ENCODE peak calls at places on chromosomes 11 and 22, in ten cellular contexts. B is H9, E is psoas muscle, U is tibial artery, D is dorsolateral prefrontal cortex, W is foreskin keratinocyte, N is choroid plexus epithelial cell, P is right atrium auricular region, V is sigmoid colon, T is natural killer cell. Z is an unnamed sample.

GRCh38 chr11:3189886-3190583 is 24.9 kb upstream of the OSBPL5 start:
- DNase-seq in B (no peak), E (peak), U (no peak), D (no peak), W (no peak), N (no peak), P (no peak), V (peak), T (no peak), Z (no peak)

GRCh38 chr11:17385926-17386325 is 2.5 kb downstream of the KCNJ11 start:
- DNase-seq in B (no peak), E (no peak), U (no peak), D (no peak), W (no peak), N (no peak), P (no peak), V (no peak), T (no peak), Z (no peak)

GRCh38 chr11:83063073-83063754 is 8.5 kb downstream of the RAB30 start:
- DNase-seq in B (no peak), E (no peak), U (no peak), D (no peak), W (peak), N (peak), P (no peak), V (no peak), T (no peak), Z (no peak)

GRCh38 chr11:117819096-117820040 is 5.2 kb downstream of the FXYD2 start:
- DNase-seq in B (peak), E (peak), U (peak), D (no peak), W (peak), N (peak), P (peak), V (peak), T (no peak), Z (no peak)

GRCh38 chr11:66007201-66007634 is 4.6 kb upstream of the CST6 start:
- DNase-seq in B (no peak), E (no peak), U (no peak), D (no peak), W (no peak), N (no peak), P (no peak), V (no peak), T (no peak), Z (no peak)

GRCh38 chr22:17079572-17079971 is 5.2 kb upstream of the IL17RA start:
- DNase-seq in B (no peak), E (no peak), U (no peak), D (no peak), W (no peak), N (peak), P (no peak), V (no peak), T (no peak), Z (no peak)

GRCh38 chr22:36010913-36011312 is 17.7 kb downstream of the RBFOX2 start:
- DNase-seq in B (no peak), E (no peak), U (no peak), D (no peak), W (peak), N (peak), P (no peak), V (no peak), T (no peak), Z (no peak)

GRCh38 chr22:48888466-48889208 is 939.0 kb downstream of the BRD1 start:
- DNase-seq in B (no peak), E (peak), U (peak), D (peak), W (no peak), N (no peak), P (no peak), V (peak), T (no peak), Z (peak)

GRCh38 chr11:85718991-85719807 is 33.2 kb upstream of the CCDC89 start:
- DNase-seq in B (peak), E (peak), U (peak), D (peak), W (peak), N (peak), P (peak), V (peak), T (no peak), Z (no peak)

GRCh38 chr11:14582835-14583234 is 60.8 kb upstream of the PDE3B start:
- DNase-seq in B (no peak), E (no peak), U (no peak), D (no peak), W (no peak), N (peak), P (peak), V (no peak), T (no peak), Z (no peak)

GRCh38 chr11:128936546-128937275 is 6.0 kb downstream of the TP53AIP1 start:
- DNase-seq in B (peak), E (no peak), U (no peak), D (no peak), W (peak), N (no peak), P (no peak), V (no peak), T (no peak), Z (no peak)

GRCh38 chr11:35549787-35550186 is 24.4 kb upstream of the PAMR1 start:
- DNase-seq in B (no peak), E (no peak), U (no peak), D (no peak), W (peak), N (peak), P (no peak), V (no peak), T (no peak), Z (no peak)

GRCh38 chr11:46235777-46236688 is 41.4 kb upstream of the CREB3L1 start:
- DNase-seq in B (no peak), E (no peak), U (no peak), D (no peak), W (no peak), N (peak), P (no peak), V (no peak), T (no peak), Z (no peak)

GRCh38 chr22:41285441-41285819 is 557 bp downstream of the RANGAP1 start:
- DNase-seq in B (peak), E (peak), U (peak), D (peak), W (peak), N (peak), P (peak), V (peak), T (peak), Z (no peak)

GRCh38 chr22:26585104-26585790 is 4.7 kb downstream of the TPST2 start:
- DNase-seq in B (no peak), E (peak), U (peak), D (no peak), W (peak), N (peak), P (peak), V (peak), T (no peak), Z (no peak)

GRCh38 chr11:130371004-130371590 is 56.4 kb upstream of the ZBTB44 start:
- DNase-seq in B (no peak), E (no peak), U (no peak), D (no peak), W (no peak), N (peak), P (no peak), V (no peak), T (no peak), Z (peak)

GRCh38 chr11:130408401-130408890 is 20.0 kb downstream of the ADAMTS8 start:
- DNase-seq in B (no peak), E (peak), U (no peak), D (no peak), W (no peak), N (no peak), P (no peak), V (no peak), T (no peak), Z (no peak)

GRCh38 chr22:31595271-31595670 is 66.7 kb downstream of the PISD start:
- DNase-seq in B (no peak), E (no peak), U (no peak), D (no peak), W (no peak), N (no peak), P (no peak), V (no peak), T (no peak), Z (no peak)

GRCh38 chr22:50696251-50696798 is 23.7 kb downstream of the SHANK3 start:
- DNase-seq in B (no peak), E (no peak), U (no peak), D (peak), W (peak), N (no peak), P (no peak), V (peak), T (no peak), Z (no peak)

GRCh38 chr11:118690553-118691304 is 11.3 kb upstream of the TREH start:
- DNase-seq in B (no peak), E (no peak), U (no peak), D (no peak), W (no peak), N (no peak), P (no peak), V (no peak), T (no peak), Z (no peak)

GRCh38 chr11:60987577-60988277 is 16.2 kb downstream of the CD6 start:
- DNase-seq in B (no peak), E (no peak), U (no peak), D (no peak), W (no peak), N (no peak), P (no peak), V (no peak), T (no peak), Z (no peak)

GRCh38 chr11:126809514-126810289 is 190.9 kb downstream of the KIRREL3 start:
- DNase-seq in B (no peak), E (no peak), U (no peak), D (no peak), W (no peak), N (no peak), P (no peak), V (no peak), T (no peak), Z (no peak)

GRCh38 chr22:25358421-25359170 is 139.2 kb downstream of the CRYBB2 start:
- DNase-seq in B (no peak), E (no peak), U (no peak), D (peak), W (no peak), N (no peak), P (no peak), V (peak), T (no peak), Z (no peak)

GRCh38 chr11:127564803-127565202 is 564.2 kb upstream of the KIRREL3 start:
- DNase-seq in B (no peak), E (no peak), U (no peak), D (no peak), W (peak), N (no peak), P (no peak), V (no peak), T (no peak), Z (no peak)

GRCh38 chr11:115964091-115964490 is 459.9 kb upstream of the CADM1 start:
- DNase-seq in B (no peak), E (no peak), U (no peak), D (no peak), W (no peak), N (no peak), P (no peak), V (no peak), T (no peak), Z (no peak)

GRCh38 chr11:66727282-66727882 is 1.6 kb downstream of the SPTBN2 start:
- DNase-seq in B (peak), E (peak), U (no peak), D (peak), W (no peak), N (peak), P (no peak), V (peak), T (peak), Z (no peak)

GRCh38 chr11:118046051-118046963 is 30.6 kb upstream of the TMPRSS4 start:
- DNase-seq in B (no peak), E (no peak), U (no peak), D (no peak), W (peak), N (no peak), P (no peak), V (no peak), T (no peak), Z (no peak)

GRCh38 chr11:102545701-102546100 is 15.2 kb upstream of the MMP7 start:
- DNase-seq in B (no peak), E (no peak), U (no peak), D (no peak), W (no peak), N (no peak), P (no peak), V (no peak), T (no peak), Z (no peak)

GRCh38 chr11:86726118-86726748 is 53.8 kb upstream of the ME3 start:
- DNase-seq in B (no peak), E (no peak), U (no peak), D (no peak), W (peak), N (peak), P (no peak), V (no peak), T (no peak), Z (no peak)

GRCh38 chr11:71139516-71140205 is 112.7 kb downstream of the SHANK2 start:
- DNase-seq in B (no peak), E (no peak), U (peak), D (peak), W (no peak), N (no peak), P (no peak), V (peak), T (no peak), Z (no peak)

GRCh38 chr11:64007160-64007628 is 21.0 kb downstream of the OTUB1 start:
- DNase-seq in B (peak), E (no peak), U (peak), D (no peak), W (no peak), N (no peak), P (peak), V (no peak), T (no peak), Z (no peak)

GRCh38 chr11:61880050-61880449 is 11.3 kb downstream of the FADS3 start:
- DNase-seq in B (no peak), E (no peak), U (no peak), D (no peak), W (no peak), N (no peak), P (no peak), V (no peak), T (no peak), Z (no peak)

GRCh38 chr11:59551651-59552521 is 40.5 kb downstream of the OR4D9 start:
- DNase-seq in B (peak), E (no peak), U (peak), D (no peak), W (peak), N (peak), P (no peak), V (peak), T (no peak), Z (no peak)

GRCh38 chr11:57424137-57424801 is 2.7 kb downstream of the SLC43A3 start:
- DNase-seq in B (no peak), E (no peak), U (no peak), D (no peak), W (no peak), N (no peak), P (no peak), V (no peak), T (no peak), Z (no peak)

GRCh38 chr22:32695451-32695891 is 106.0 kb upstream of the TIMP3 start:
- DNase-seq in B (no peak), E (no peak), U (no peak), D (no peak), W (peak), N (peak), P (no peak), V (no peak), T (no peak), Z (no peak)

GRCh38 chr11:111513240-111513605 is 1.0 kb upstream of the BTG4 start:
- DNase-seq in B (no peak), E (no peak), U (no peak), D (no peak), W (peak), N (no peak), P (no peak), V (no peak), T (no peak), Z (no peak)

GRCh38 chr11:12761029-12761428 is 86.8 kb downstream of the TEAD1 start:
- DNase-seq in B (no peak), E (no peak), U (no peak), D (no peak), W (peak), N (peak), P (no peak), V (no peak), T (no peak), Z (no peak)
- TF ChIP-seq CTCF in B (peak), E (peak), U (no peak), D (no peak), W (peak), N (peak), P (peak), V (no peak), T (no peak), Z (peak)

GRCh38 chr11:45237666-45238348 is 48.3 kb downstream of the SYT13 start:
- DNase-seq in B (no peak), E (no peak), U (no peak), D (no peak), W (no peak), N (no peak), P (no peak), V (peak), T (no peak), Z (no peak)

GRCh38 chr11:45232341-45233080 is 53.6 kb downstream of the SYT13 start:
- DNase-seq in B (no peak), E (no peak), U (peak), D (no peak), W (no peak), N (no peak), P (no peak), V (peak), T (no peak), Z (no peak)

GRCh38 chr11:45233121-45233803 is 52.9 kb downstream of the SYT13 start:
- DNase-seq in B (peak), E (peak), U (peak), D (peak), W (peak), N (peak), P (peak), V (peak), T (peak), Z (no peak)

GRCh38 chr11:45234306-45235006 is 51.7 kb downstream of the SYT13 start:
- DNase-seq in B (no peak), E (no peak), U (peak), D (no peak), W (no peak), N (no peak), P (no peak), V (peak), T (no peak), Z (no peak)

DNA sequence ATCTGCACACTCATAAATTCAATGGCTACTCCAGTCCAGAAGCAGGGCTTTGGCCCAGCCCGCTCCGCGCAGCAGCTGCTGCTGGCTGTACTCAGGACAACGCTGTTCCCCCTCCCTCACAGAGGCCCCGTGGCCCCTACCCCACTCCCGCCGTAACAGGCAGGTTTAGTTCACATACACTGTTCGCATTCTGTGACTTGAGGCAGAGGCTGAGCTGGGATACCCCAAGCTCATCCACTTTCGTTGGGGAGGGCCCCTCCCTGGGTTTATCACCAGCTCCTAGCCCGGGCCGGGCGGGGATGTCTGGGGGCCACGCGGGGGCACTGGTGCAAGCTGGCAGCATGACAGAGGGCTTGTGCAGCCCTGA is 52.4 kb downstream of the SYT13 start:
- DNase-seq in B (no peak), E (no peak), U (peak), D (no peak), W (no peak), N (no peak), P (no peak), V (peak), T (no peak), Z (no peak)
- TF ChIP-seq CTCF in B (no peak), E (no peak), U (no peak), D (no peak), W (no peak), N (no peak), P (peak), V (no peak), T (no peak), Z (peak)

GRCh38 chr22:19984851-19985811 is 31.5 kb downstream of the ARVCF start:
- DNase-seq in B (no peak), E (peak), U (no peak), D (no peak), W (no peak), N (no peak), P (no peak), V (no peak), T (no peak), Z (no peak)

GRCh38 chr22:19987394-19988306 is 29.0 kb downstream of the ARVCF start:
- DNase-seq in B (no peak), E (peak), U (no peak), D (no peak), W (no peak), N (no peak), P (no peak), V (no peak), T (no peak), Z (no peak)

GRCh38 chr22:19986011-19986409 is 30.6 kb downstream of the ARVCF start:
- DNase-seq in B (no peak), E (peak), U (no peak), D (no peak), W (no peak), N (no peak), P (no peak), V (no peak), T (no peak), Z (no peak)

GRCh38 chr22:19988331-19988808 is 28.3 kb downstream of the ARVCF start:
- DNase-seq in B (no peak), E (peak), U (no peak), D (no peak), W (no peak), N (no peak), P (no peak), V (no peak), T (no peak), Z (no peak)

GRCh38 chr22:19986410-19987341 is 29.9 kb downstream of the ARVCF start:
- DNase-seq in B (peak), E (peak), U (peak), D (peak), W (peak), N (peak), P (peak), V (peak), T (peak), Z (peak)
- TF ChIP-seq CTCF in B (no peak), E (no peak), U (no peak), D (no peak), W (no peak), N (no peak), P (no peak), V (no peak), T (no peak), Z (no peak)

GRCh38 chr11:33479216-33479615 is 221.4 kb downstream of the C11orf91 start:
- DNase-seq in B (no peak), E (no peak), U (no peak), D (no peak), W (no peak), N (no peak), P (no peak), V (no peak), T (no peak), Z (no peak)
- TF ChIP-seq CTCF in B (no peak), E (no peak), U (no peak), D (no peak), W (no peak), N (no peak), P (no peak), V (no peak), T (no peak), Z (no peak)

GRCh38 chr11:108871152-108871551 is 206.3 kb downstream of the DDX10 start:
- DNase-seq in B (peak), E (no peak), U (no peak), D (no peak), W (peak), N (peak), P (no peak), V (no peak), T (no peak), Z (no peak)
- TF ChIP-seq CTCF in B (peak), E (peak), U (peak), D (peak), W (peak), N (peak), P (peak), V (peak), T (no peak), Z (peak)